ENCODE peak calls at places on chromosomes 16 and 17, in seven cellular contexts. M is GM23248, G is K562, P is endothelial cell of umbilical vein, O is fibroblast of lung, Q is GM23338, J is hepatocyte. H is an unnamed sample.

GRCh38 chr16:70713781-70714180 is 27.9 kb upstream of the MTSS2 start:
- DNase-seq in J (no peak), M (no peak), P (no peak), Q (no peak), G (no peak), O (no peak), H (no peak)

GRCh38 chr17:74466111-74466784 is at the start of gene CD300A:
- DNase-seq in G (no peak), M (no peak), Q (peak), P (no peak), J (no peak), O (no peak), H (no peak)

GRCh38 chr17:4082136-4082924 is 60.5 kb downstream of the ZZEF1 start:
- DNase-seq in M (no peak), P (no peak), Q (no peak), O (no peak), J (no peak), G (no peak), H (no peak)

GRCh38 chr17:74199306-74200092 is 4.0 kb upstream of the RPL38 start:
- DNase-seq in Q (peak), G (peak), P (peak), M (peak), J (peak), O (peak), H (peak)

GRCh38 chr17:49952912-49953497 is 16.0 kb upstream of the DLX4 start:
- DNase-seq in O (peak), G (no peak), J (no peak), P (peak), M (no peak), Q (no peak), H (no peak)

GRCh38 chr17:49784636-49785035 is 3.8 kb upstream of the KAT7 start:
- DNase-seq in Q (no peak), M (no peak), J (no peak), G (no peak), P (no peak), O (no peak), H (no peak)

GRCh38 chr17:39213852-39214251 is 11.9 kb downstream of the STAC2 start:
- DNase-seq in M (peak), Q (no peak), P (no peak), J (peak), O (peak), G (no peak), H (no peak)

GRCh38 chr16:78291642-78292041 is 192.2 kb downstream of the WWOX start:
- DNase-seq in J (no peak), G (no peak), Q (peak), O (no peak), M (no peak), P (no peak), H (no peak)

GRCh38 chr16:66028505-66029216 is 337.8 kb upstream of the CDH5 start:
- DNase-seq in O (peak), J (no peak), P (no peak), G (no peak), Q (no peak), M (peak), H (no peak)

GRCh38 chr17:50493744-50494143 is 14.5 kb upstream of the MYCBPAP start:
- DNase-seq in P (no peak), O (no peak), G (no peak), Q (no peak), M (no peak), J (no peak), H (peak)

GRCh38 chr17:5892897-5893656 is 177.1 kb upstream of the WSCD1 start:
- DNase-seq in O (no peak), M (no peak), J (no peak), P (no peak), Q (no peak), G (no peak), H (no peak)

GRCh38 chr17:75773121-75773807 is 8.3 kb upstream of the GALK1 start:
- DNase-seq in G (no peak), Q (no peak), M (no peak), O (no peak), P (no peak), J (peak), H (no peak)

GRCh38 chr17:64983708-64984107 is 64.4 kb upstream of the LRRC37A3 start:
- DNase-seq in O (no peak), Q (no peak), J (no peak), P (no peak), M (no peak), G (no peak), H (no peak)

GRCh38 chr16:19559242-19559910 is 3.9 kb downstream of the VPS35L start:
- DNase-seq in Q (peak), J (peak), P (peak), O (peak), M (peak), G (peak), H (peak)

GRCh38 chr17:55238931-55239297 is 25.8 kb upstream of the HLF start:
- DNase-seq in P (no peak), G (peak), O (no peak), M (peak), J (peak), Q (peak), H (peak)

GRCh38 chr17:2063306-2064146 is 8.6 kb downstream of the HIC1 start:
- DNase-seq in Q (no peak), O (peak), G (no peak), M (peak), J (no peak), P (no peak), H (no peak)

GRCh38 chr16:2740476-2740875 is 12.0 kb upstream of the SRRM2 start:
- DNase-seq in O (no peak), Q (no peak), J (no peak), M (no peak), G (no peak), P (no peak), H (no peak)

GRCh38 chr16:53666816-53667415 is 36.7 kb downstream of the RPGRIP1L start:
- DNase-seq in O (peak), G (no peak), Q (no peak), J (no peak), M (no peak), P (no peak), H (no peak)

GRCh38 chr17:43822566-43823190 is 10.3 kb downstream of the MPP3 start:
- DNase-seq in Q (no peak), J (no peak), M (no peak), O (no peak), P (no peak), G (no peak), H (no peak)

GRCh38 chr17:33292981-33293867 is at the start of gene ASIC2:
- DNase-seq in Q (peak), O (peak), P (no peak), M (peak), J (peak), G (peak), H (no peak)

GRCh38 chr16:26149661-26150060 is 457.9 kb downstream of the HS3ST4 start:
- DNase-seq in P (no peak), M (no peak), J (no peak), Q (no peak), O (no peak), G (no peak), H (no peak)

GRCh38 chr17:56744721-56745120 is 89.0 kb downstream of the C17orf67 start:
- DNase-seq in J (no peak), P (no peak), M (no peak), G (no peak), O (peak), Q (no peak), H (no peak)

GRCh38 chr17:42111901-42112551 is 488 bp downstream of the DHX58 start:
- DNase-seq in O (no peak), J (no peak), G (no peak), M (peak), Q (no peak), P (peak), H (no peak)

GRCh38 chr17:76868176-76868668 is at the start of gene MGAT5B:
- DNase-seq in P (peak), M (peak), J (peak), O (peak), Q (peak), G (peak), H (peak)

DNA sequence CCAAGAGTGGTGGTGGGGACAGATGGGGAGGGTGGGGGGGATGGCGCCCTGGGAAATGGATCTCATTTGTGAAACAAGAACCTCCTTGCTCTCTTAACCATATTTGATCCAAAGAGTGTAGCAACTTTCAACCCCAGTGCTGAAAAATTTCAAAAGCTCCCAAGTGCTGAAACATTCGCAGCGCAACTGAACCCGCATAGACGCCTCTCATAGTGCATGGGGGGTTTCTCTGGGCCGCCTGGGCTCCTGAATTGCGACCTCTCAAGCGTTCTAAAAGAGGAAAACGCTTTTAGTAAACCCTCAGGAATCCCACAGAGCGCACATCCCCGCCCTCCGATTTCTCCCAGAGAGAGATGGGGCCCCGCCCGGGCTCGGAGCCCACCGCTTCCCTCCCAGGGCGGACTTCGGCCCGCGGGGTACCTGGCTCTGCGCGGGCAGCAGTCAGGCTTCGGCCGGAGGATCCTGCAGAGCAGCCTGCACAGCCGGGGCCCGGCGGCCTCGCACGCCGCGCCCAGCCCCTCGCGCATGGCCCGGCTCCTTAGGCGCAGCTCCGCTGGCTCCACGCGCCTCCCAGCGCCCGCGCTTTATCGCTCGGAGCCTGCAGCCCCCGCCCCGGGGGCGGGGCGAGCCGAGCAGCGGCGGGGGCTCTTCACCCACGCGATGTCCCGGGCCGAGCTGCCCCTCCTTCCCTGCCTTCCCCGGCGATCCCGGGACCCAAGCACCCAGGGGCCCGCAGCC is 7.0 kb downstream of the NOS2 start:
- DNase-seq in J (peak), P (no peak), M (peak), O (peak), G (peak), Q (peak), H (no peak)
- TF ChIP-seq EZH2 in J (no peak), P (peak), M (peak), O (peak), G (no peak), Q (no peak), H (no peak)

GRCh38 chr16:67155305-67156145 is 4.2 kb downstream of the TRADD start:
- DNase-seq in P (peak), Q (peak), M (peak), G (peak), J (peak), O (peak), H (peak)

GRCh38 chr16:67156146-67156844 is 3.4 kb downstream of the TRADD start:
- DNase-seq in Q (no peak), O (no peak), P (no peak), M (no peak), J (no peak), G (no peak), H (no peak)

GRCh38 chr16:67158637-67159600 is 790 bp downstream of the TRADD start:
- DNase-seq in Q (peak), P (no peak), J (peak), M (peak), O (peak), G (peak), H (peak)

GRCh38 chr16:67157106-67157748 is 2.5 kb downstream of the TRADD start:
- DNase-seq in M (no peak), O (no peak), P (no peak), Q (no peak), G (no peak), J (no peak), H (no peak)

DNA sequence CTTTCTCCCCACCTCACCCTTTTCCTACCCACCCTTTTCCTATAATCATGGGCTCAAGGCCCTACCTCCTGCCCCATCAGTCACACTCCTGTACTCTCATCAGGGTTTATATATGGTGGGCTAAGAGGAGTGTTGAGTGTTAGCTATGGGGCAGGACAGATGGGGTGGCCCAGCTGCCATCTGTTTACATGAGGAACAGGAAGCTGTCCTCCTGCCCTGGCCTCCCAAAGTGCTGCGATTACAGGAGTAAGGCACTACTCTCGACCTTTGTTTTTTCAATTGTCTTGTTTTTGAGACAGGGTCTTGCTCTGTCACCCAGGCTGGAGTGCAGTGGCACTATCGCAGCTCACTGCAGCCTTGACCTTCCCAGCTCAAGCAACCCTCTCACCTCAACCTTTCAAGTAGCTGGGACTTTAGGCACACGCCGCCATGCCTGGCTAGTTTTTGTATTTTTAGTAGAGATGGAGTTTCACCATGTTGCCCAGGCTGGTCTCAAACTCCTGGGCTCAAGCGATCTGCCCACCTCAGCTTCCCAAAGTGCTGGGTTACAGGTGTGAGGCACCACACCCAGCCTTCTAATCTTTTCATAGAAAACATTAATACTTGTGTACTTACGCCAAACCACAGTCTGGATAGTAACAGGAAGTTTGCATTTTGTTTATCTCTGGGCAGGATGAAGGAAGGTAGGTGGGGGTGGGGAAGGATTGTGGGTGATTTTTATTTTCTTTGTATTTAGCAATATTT is 1.6 kb downstream of the TRADD start:
- DNase-seq in M (no peak), G (no peak), Q (no peak), P (no peak), J (no peak), O (no peak), H (peak)
- H3K4me3 ChIP-seq in M (peak), G (peak), Q (peak), P (no peak), J (no peak), O (no peak), H (peak)

DNA sequence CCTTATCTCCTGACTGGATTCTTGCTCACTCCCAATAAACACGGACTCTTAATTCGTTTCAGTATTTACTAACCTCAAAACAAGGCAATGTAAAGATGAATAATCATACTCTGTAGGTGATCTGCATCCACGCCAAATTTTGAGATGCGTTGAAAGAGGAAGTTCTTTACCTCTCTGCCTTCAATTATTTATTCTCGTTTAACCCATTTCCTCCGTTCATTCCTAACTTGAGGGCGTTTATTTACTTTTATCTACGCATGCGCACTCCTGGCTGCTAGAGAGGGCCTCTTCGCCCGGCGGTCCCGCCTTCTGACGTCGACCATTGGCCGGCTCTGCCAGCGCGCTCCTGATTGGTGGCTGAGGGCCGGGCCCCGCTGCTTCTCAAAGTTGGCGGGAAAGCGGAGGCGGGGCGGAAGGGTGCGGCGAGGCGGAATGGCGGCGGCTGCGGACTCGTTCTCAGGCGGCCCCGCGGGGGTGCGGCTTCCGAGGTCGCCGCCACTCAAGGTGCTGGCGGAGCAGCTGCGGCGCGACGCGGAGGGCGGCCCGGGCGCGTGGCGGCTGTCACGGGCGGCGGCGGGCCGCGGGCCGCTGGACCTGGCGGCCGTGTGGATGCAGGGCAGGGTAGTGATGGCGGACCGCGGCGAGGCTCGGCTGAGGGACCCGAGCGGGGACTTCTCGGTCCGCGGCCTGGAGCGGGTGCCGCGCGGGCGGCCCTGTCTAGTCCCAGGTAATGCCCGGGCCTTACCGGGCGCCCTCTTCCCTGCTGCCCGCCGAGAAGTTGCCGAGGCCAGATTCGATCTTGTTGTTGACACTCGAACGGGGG is at the start of gene RMI2:
- DNase-seq in G (peak), J (peak), O (peak), M (peak), P (peak), Q (peak), H (peak)
- H3K4me2 ChIP-seq in G (peak), J (peak), O (peak), M (peak), P (peak), Q (peak), H (peak)

DNA sequence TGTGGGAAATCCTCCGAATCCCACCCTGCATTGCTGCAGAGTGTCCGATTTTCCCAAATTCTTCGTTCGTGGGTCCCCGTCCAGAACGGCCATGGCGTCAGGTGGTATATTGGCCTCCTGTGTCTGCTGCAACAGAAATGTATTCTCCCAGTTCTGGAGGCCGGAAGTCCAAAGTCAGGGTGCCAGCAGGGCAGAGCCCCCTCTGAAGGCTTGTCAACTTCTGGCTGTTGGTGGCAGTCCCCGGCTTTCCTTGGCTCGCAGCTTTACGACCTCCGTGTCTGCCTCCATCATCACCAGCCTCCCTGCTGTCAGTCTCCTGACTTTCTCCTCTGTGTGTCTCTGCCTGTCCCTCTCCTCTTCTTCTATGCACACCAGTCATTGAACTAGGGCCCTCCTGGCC is 142.1 kb upstream of the FOXF1 start:
- DNase-seq in M (no peak), G (no peak), O (no peak), Q (no peak), J (no peak), P (no peak), H (no peak)
- TF ChIP-seq EZH2 in M (no peak), G (no peak), O (no peak), Q (no peak), J (no peak), P (no peak), H (no peak)

DNA sequence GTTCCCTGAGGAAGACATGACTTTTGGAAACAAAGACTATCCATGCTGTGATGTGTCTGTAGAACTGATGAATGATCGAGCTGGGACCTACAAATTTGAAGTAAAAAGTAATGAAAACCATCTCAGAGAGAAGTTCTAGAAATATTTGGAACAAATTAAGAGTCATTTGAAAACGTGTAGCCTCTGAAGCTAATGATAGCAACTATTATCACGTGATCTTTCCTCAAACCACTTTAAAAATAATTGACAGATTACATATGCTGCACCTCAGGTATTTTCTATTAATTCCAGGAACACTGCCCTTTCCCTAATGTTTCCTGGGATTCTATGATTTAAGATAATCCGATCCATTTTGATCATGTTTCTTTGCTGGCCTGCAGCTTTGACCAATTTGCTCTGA is 990.3 kb downstream of the CDH8 start:
- DNase-seq in O (no peak), G (no peak), J (no peak), M (no peak), Q (no peak), P (no peak), H (no peak)
- H3K4me3 ChIP-seq in O (no peak), G (no peak), J (no peak), M (no peak), Q (no peak), P (no peak), H (no peak)

DNA sequence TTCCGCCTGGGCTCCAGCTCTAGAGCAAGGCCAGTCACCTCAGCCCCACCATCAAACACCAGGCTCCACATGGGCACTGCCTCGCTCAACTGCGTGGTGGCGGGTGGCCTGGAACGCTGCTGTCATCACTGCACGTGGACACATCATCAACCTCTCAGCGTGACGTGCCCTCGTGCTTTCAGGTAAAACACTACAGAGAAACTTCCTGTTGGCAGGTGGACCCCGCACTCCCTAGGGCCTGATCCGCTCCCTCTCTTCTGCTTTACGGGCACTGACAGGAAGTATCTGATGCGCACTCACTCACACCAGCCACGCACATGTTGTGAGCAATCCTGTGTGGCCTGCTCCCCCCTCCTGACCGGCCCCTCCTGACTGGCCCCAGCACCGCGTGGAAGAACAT is 87.4 kb downstream of the ANKRD11 start:
- DNase-seq in M (no peak), J (no peak), P (no peak), G (no peak), O (no peak), Q (no peak), H (no peak)
- H3K4me2 ChIP-seq in M (no peak), J (no peak), P (no peak), G (no peak), O (no peak), Q (peak), H (no peak)